ENCODE peak calls at places on chromosomes 11 and 22, in five cellular contexts. Y, B, G, H and U are unnamed samples.

GRCh38 chr11:45332486-45332934 is 46.4 kb upstream of the SYT13 start:
- DNase-seq in Y (peak; percentile 7), B (peak; percentile 66), G (peak; percentile 36), H (no peak), U (peak; percentile 50)

GRCh38 chr11:104327864-104328513 is 164.0 kb upstream of the PDGFD start:
- DNase-seq in Y (no peak), B (peak; percentile 17), G (no peak), H (no peak), U (no peak)

GRCh38 chr11:75777461-75778110 is 9.0 kb downstream of the DGAT2 start:
- DNase-seq in Y (no peak), B (no peak), G (no peak), H (no peak), U (no peak)

GRCh38 chr11:14860511-14860910 is 31.5 kb downstream of the CYP2R1 start:
- DNase-seq in Y (no peak), B (no peak), G (no peak), H (no peak), U (no peak)

GRCh38 chr11:75802913-75803820 is 11.8 kb upstream of the UVRAG start:
- DNase-seq in Y (peak; percentile 44), B (peak; percentile 82), G (peak; percentile 63), H (peak; percentile 70), U (peak; percentile 77)

GRCh38 chr22:21697866-21698265 is 32.1 kb downstream of the PPIL2 start:
- DNase-seq in Y (peak; percentile 45), B (no peak), G (no peak), H (no peak), U (no peak)

GRCh38 chr22:39917776-39918493 is 17.1 kb downstream of the GRAP2 start:
- DNase-seq in Y (no peak), B (peak; percentile 27), G (no peak), H (no peak), U (no peak)

GRCh38 chr11:100403817-100404216 is 283.3 kb upstream of the ARHGAP42 start:
- DNase-seq in Y (no peak), B (peak; percentile 12), G (no peak), H (no peak), U (no peak)

GRCh38 chr22:46598737-46599424 is 21.3 kb upstream of the GRAMD4 start:
- DNase-seq in Y (no peak), B (peak; percentile 55), G (no peak), H (no peak), U (no peak)

GRCh38 chr11:27475622-27476021 is 3.0 kb upstream of the LGR4 start:
- DNase-seq in Y (no peak), B (no peak), G (no peak), H (no peak), U (no peak)

GRCh38 chr22:42768385-42769035 is 47.8 kb upstream of the A4GALT start:
- DNase-seq in Y (no peak), B (no peak), G (no peak), H (no peak), U (no peak)

GRCh38 chr11:33930317-33931021 is 38.6 kb upstream of the LMO2 start:
- DNase-seq in Y (no peak), B (peak; percentile 89), G (no peak), H (no peak), U (no peak)

GRCh38 chr22:30262917-30263741 is 3.5 kb downstream of the OSM start:
- DNase-seq in Y (no peak), B (peak; percentile 76), G (peak; percentile 81), H (no peak), U (peak; percentile 89)

GRCh38 chr11:14306481-14306880 is 52.5 kb downstream of the RRAS2 start:
- DNase-seq in Y (no peak), B (no peak), G (no peak), H (no peak), U (no peak)

GRCh38 chr22:17578129-17578754 is 14.9 kb downstream of the SLC25A18 start:
- DNase-seq in Y (no peak), B (peak; percentile 60), G (no peak), H (no peak), U (no peak)

GRCh38 chr11:102546427-102546826 is 15.9 kb upstream of the MMP7 start:
- DNase-seq in Y (no peak), B (no peak), G (no peak), H (no peak), U (no peak)

GRCh38 chr11:29657709-29658108 is 359.1 kb downstream of the KCNA4 start:
- DNase-seq in Y (no peak), B (no peak), G (no peak), H (no peak), U (no peak)

GRCh38 chr11:66100272-66101037 is 30.4 kb downstream of the PACS1 start:
- DNase-seq in Y (no peak), B (no peak), G (peak; percentile 56), H (no peak), U (peak; percentile 73)

GRCh38 chr11:64675417-64676252 is 47.4 kb downstream of the NRXN2 start:
- DNase-seq in Y (no peak), B (peak; percentile 92), G (no peak), H (no peak), U (no peak)

GRCh38 chr11:77503006-77503405 is 29.1 kb upstream of the PAK1 start:
- DNase-seq in Y (no peak), B (peak; percentile 41), G (no peak), H (no peak), U (no peak)

GRCh38 chr11:130478881-130479280 is 30.4 kb downstream of the ADAMTS15 start:
- DNase-seq in Y (no peak), B (peak; percentile 32), G (no peak), H (no peak), U (no peak)

GRCh38 chr11:46300270-46300669 is 22.8 kb downstream of the CREB3L1 start:
- DNase-seq in Y (no peak), B (no peak), G (no peak), H (no peak), U (peak; percentile 29)

GRCh38 chr11:118531597-118532084 is 649 bp downstream of the TMEM25 start:
- DNase-seq in Y (no peak), B (no peak), G (no peak), H (no peak), U (no peak)

GRCh38 chr11:64539711-64540420 is 51.2 kb upstream of the SLC22A12 start:
- DNase-seq in Y (no peak), B (no peak), G (no peak), H (no peak), U (no peak)

GRCh38 chr11:113242767-113243397 is 71.5 kb upstream of the TTC12 start:
- DNase-seq in Y (peak; percentile 14), B (peak; percentile 81), G (no peak), H (no peak), U (peak; percentile 35)

GRCh38 chr22:44190381-44190976 is 9.8 kb downstream of the PARVG start:
- DNase-seq in Y (no peak), B (no peak), G (no peak), H (no peak), U (no peak)

GRCh38 chr11:104198576-104198975 is 34.6 kb upstream of the PDGFD start:
- DNase-seq in Y (no peak), B (peak; percentile 52), G (no peak), H (no peak), U (no peak)

GRCh38 chr11:30497600-30497999 is 88.6 kb downstream of the MPPED2 start:
- DNase-seq in Y (no peak), B (no peak), G (no peak), H (no peak), U (no peak)

GRCh38 chr11:73213196-73214143 is 4.6 kb upstream of the P2RY2 start:
- DNase-seq in Y (no peak), B (no peak), G (no peak), H (no peak), U (no peak)

GRCh38 chr11:36019722-36020121 is 75.9 kb downstream of the LDLRAD3 start:
- DNase-seq in Y (no peak), B (no peak), G (no peak), H (no peak), U (no peak)

GRCh38 chr11:10982695-10983492 is 125.0 kb upstream of the ZBED5 start:
- DNase-seq in Y (no peak), B (peak; percentile 20), G (no peak), H (no peak), U (no peak)

GRCh38 chr11:12871788-12872321 is 137.3 kb upstream of the RASSF10 start:
- DNase-seq in Y (no peak), B (peak; percentile 23), G (no peak), H (no peak), U (no peak)

GRCh38 chr22:39999144-39999757 is 4.5 kb downstream of the FAM83F start:
- DNase-seq in Y (no peak), B (peak; percentile 80), G (no peak), H (no peak), U (no peak)